ENCODE peak calls at places on chromosome 10, in four cellular contexts. E is HCT116, I is HepG2, V is H1. R is an unnamed sample.

GRCh38 chr10:60139798-60140566 is 233.6 kb upstream of the CCDC6 start:
- DNase-seq in E (no peak), I (no peak), V (no peak), R (no peak)

GRCh38 chr10:30857803-30858202 is 173.9 kb downstream of the ZNF438 start:
- DNase-seq in V (no peak), I (no peak), E (no peak), R (no peak)

GRCh38 chr10:123608047-123608446 is 58.1 kb upstream of the GPR26 start:
- DNase-seq in E (no peak), I (no peak), V (no peak), R (no peak)

GRCh38 chr10:128914681-128915080 is 552.4 kb upstream of the MGMT start:
- DNase-seq in I (no peak), V (no peak), E (no peak), R (no peak)

GRCh38 chr10:104333728-104334373 is 4.4 kb downstream of the ITPRIP start:
- DNase-seq in V (no peak), I (no peak), E (no peak), R (no peak)

GRCh38 chr10:30231071-30231652 is 117.9 kb downstream of the MTPAP start:
- DNase-seq in E (no peak), I (peak; percentile 13), V (no peak), R (no peak)

GRCh38 chr10:73950569-73950968 is 39.6 kb downstream of the PLAU start:
- DNase-seq in E (no peak), V (no peak), I (no peak), R (no peak)

GRCh38 chr10:18158698-18159342 is 18.6 kb downstream of the CACNB2 start:
- DNase-seq in I (no peak), V (no peak), E (no peak), R (no peak)

GRCh38 chr10:83995932-83996331 is 143.4 kb upstream of the GHITM start:
- DNase-seq in V (no peak), E (no peak), I (no peak), R (no peak)

GRCh38 chr10:128529225-128529624 is 403.0 kb upstream of the MKI67 start:
- DNase-seq in I (no peak), V (no peak), E (no peak), R (no peak)

GRCh38 chr10:18117272-18117671 is 23.0 kb upstream of the CACNB2 start:
- DNase-seq in V (no peak), I (no peak), E (no peak), R (no peak)

GRCh38 chr10:28879875-28880381 is 202.6 kb downstream of the BAMBI start:
- DNase-seq in I (no peak), V (no peak), E (no peak), R (no peak)

GRCh38 chr10:124560377-124560776 is 98.8 kb downstream of the LHPP start:
- DNase-seq in I (no peak), E (no peak), V (no peak), R (no peak)

GRCh38 chr10:84138478-84139125 is 707 bp upstream of the GHITM start:
- DNase-seq in E (no peak), V (no peak), I (no peak), R (peak; percentile 42)

GRCh38 chr10:99425204-99425603 is 5.2 kb downstream of the GOT1 start:
- DNase-seq in V (no peak), I (no peak), E (no peak), R (no peak)

GRCh38 chr10:20185116-20185515 is 368.9 kb downstream of the PLXDC2 start:
- DNase-seq in I (no peak), V (peak; percentile 0), E (no peak), R (no peak)

GRCh38 chr10:84762754-84763394 is 434.5 kb downstream of the CCSER2 start:
- DNase-seq in V (no peak), I (no peak), E (no peak), R (peak; percentile 23)

GRCh38 chr10:8403711-8404371 is 349.4 kb downstream of the GATA3 start:
- DNase-seq in E (no peak), V (no peak), I (no peak), R (no peak)

GRCh38 chr10:103733002-103733419 is 122.4 kb downstream of the SH3PXD2A start:
- DNase-seq in I (no peak), V (no peak), E (no peak), R (no peak)

GRCh38 chr10:118818621-118819221 is 64.0 kb upstream of the CACUL1 start:
- DNase-seq in V (no peak), E (no peak), I (no peak), R (no peak)
- TF ChIP-seq FOSL1 in V (no peak), E (no peak), I (no peak), R (no peak)

GRCh38 chr10:69809318-69809717 is 7.6 kb downstream of the COL13A1 start:
- DNase-seq in E (no peak), V (no peak), I (no peak), R (no peak)

GRCh38 chr10:69807122-69807521 is 5.4 kb downstream of the COL13A1 start:
- DNase-seq in I (no peak), E (peak; percentile 45), V (no peak), R (no peak)

GRCh38 chr10:69806266-69806665 is 4.6 kb downstream of the COL13A1 start:
- DNase-seq in E (no peak), V (no peak), I (no peak), R (no peak)

GRCh38 chr10:69810097-69810496 is 8.4 kb downstream of the COL13A1 start:
- DNase-seq in I (no peak), E (no peak), V (no peak), R (no peak)

DNA sequence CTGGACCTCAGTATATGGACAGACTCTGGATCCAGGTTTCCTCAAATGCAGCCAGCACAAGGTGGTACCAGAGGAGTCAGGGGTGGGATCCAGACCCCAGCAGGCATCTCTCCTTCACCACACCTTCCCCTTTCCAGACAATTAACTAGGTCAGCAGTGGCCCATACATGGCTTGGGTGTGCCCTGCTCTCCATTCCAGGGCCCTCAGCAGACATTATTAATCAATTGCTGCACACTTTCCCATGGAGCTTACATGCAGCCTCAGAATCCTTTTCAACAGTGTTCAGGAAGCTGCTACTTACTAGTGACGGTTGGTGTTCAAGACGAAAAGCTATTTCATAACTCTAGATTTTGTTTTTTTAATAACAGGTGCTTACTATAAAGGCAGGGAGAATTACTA is 6.0 kb downstream of the COL13A1 start:
- DNase-seq in E (peak; percentile 46), V (no peak), I (no peak), R (peak; percentile 14)
- TF ChIP-seq FOSL1 in E (no peak), V (no peak), I (no peak), R (no peak)

GRCh38 chr10:46077141-46077554 is 31.1 kb upstream of the MSMB start:
- DNase-seq in I (no peak), E (no peak), V (no peak), R (no peak)
- TF ChIP-seq FOSL1 in I (no peak), E (no peak), V (no peak), R (no peak)

GRCh38 chr10:68666280-68666760 is 54.7 kb upstream of the CCAR1 start:
- DNase-seq in I (no peak), V (no peak), E (no peak), R (no peak)
- TF ChIP-seq FOSL1 in I (no peak), V (no peak), E (no peak), R (no peak)

GRCh38 chr10:101066146-101066889 is 4.5 kb downstream of the KAZALD1 start:
- DNase-seq in V (no peak), E (peak; percentile 87), I (peak; percentile 86), R (peak; percentile 71)
- TF ChIP-seq FOSL1 in V (no peak), E (no peak), I (no peak), R (no peak)

GRCh38 chr10:69912584-69912983 is 110.9 kb downstream of the COL13A1 start:
- DNase-seq in I (no peak), V (no peak), E (no peak), R (no peak)
- TF ChIP-seq FOSL1 in I (no peak), V (no peak), E (no peak), R (no peak)

DNA sequence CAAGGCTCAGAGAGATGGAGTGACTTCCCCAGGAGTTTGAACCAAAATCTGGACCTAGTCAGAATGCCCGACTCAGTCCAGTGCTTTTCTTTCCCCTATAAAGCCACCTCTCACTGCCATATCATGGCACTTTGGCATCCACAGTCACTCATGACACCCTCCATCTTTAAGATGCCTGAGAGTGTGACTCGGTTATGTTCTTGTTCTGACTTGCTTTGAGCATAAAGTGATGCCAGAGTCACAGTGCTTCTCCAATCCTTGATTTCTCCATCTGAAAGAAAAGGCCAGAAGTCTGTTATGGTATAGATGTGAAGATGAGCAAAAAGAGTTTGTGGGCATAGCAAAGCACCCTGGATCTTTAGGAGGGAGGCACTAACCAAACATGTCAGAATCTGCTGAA is 538.1 kb downstream of the SORCS1 start:
- DNase-seq in I (no peak), V (no peak), E (no peak), R (no peak)
- TF ChIP-seq FOSL1 in I (no peak), V (no peak), E (no peak), R (no peak)

DNA sequence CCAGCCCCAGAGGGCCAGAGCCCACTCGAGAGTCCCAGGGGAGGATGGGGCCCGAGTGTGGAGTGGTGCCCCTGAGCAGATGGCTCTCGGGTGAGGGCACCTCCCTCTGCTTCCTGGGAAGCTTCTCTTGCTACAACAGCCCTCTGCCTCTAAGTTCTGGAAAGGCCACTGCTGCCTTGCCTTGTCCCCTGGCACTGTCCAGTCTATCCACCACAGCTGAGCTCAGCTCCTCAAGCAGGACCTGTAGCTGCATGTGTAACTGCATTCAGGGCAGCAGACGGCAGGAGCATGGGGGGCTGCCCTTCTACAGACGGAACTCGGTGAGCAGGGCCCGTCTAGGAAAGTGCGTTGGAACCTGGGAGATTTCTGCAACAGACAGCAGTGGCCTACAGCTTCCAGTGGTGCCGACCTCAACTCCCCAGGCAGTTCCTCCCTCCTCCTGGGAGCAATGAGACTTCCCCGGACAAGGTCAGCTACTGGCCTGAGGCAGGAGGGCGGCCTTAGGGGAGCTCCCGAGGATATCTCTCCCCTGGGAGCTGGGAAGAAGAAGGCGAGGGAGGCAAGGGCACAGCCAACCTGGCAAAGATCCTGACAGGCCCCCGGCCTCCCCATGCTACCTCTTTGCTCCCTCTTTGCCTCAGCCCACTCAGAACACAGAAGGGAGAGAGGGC is 88.5 kb downstream of the DLG5 start:
- DNase-seq in I (no peak), E (no peak), V (no peak), R (no peak)
- TF ChIP-seq FOSL1 in I (no peak), E (no peak), V (no peak), R (no peak)

DNA sequence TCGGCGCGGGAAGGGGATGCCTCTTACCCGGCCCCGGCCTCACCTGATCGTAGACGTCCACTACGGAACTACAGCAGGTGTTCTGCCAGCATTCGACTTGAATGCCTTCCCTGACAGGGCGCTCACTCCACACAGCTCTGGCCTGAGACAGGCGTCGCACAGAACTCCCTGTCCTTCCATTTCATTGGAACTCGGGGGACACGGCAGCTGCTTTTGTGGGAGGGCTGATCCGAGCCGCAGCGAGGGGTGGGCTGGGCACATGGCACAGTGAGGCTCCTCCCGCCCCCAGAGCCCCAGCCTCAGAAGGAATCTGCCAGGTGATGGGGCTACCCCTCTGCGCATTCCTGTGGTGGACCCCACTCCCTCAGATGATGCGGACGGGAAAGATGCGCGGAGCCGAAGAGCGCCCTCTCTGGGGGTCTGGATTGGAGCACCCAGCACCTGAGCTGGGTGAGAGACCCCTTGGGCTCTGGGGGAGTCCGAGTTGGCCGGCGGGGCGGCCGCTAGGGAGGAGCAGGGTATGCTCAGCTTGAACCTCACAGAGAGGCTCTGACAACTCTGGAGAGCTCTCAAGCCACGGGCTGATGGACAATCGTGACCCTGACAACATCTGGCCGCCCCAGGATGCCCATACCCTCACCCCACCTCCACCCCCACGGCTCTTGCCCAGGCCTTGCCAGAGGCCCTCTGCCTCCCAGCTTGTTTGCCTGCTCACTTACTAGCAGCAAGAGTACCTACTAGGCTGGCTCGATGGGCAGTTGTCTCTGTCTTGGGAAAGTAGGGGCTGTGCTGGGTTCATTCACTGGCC is 36.6 kb downstream of the RASGEF1A start:
- DNase-seq in V (no peak), E (no peak), I (no peak), R (no peak)
- TF ChIP-seq FOSL1 in V (no peak), E (no peak), I (no peak), R (no peak)